ENCODE peak calls at places on chromosomes 4 and X, in four cellular contexts. B is psoas muscle, L is MG63, N is Peyer's patch. R is an unnamed sample. For H3K36me3, the result is how much of the 10 kb centered on the place peaks cover.

GRCh38 chrX:80602017-80602765 is 181.9 kb downstream of the TENT5D start:
- DNase-seq in B (no peak), L (no peak), N (no peak), R (no peak)

GRCh38 chr4:120682981-120683380 is 239.5 kb downstream of the PRDM5 start:
- DNase-seq in B (no peak), L (no peak), N (no peak), R (no peak)

GRCh38 chr4:17597517-17597916 is 16.9 kb upstream of the MED28 start:
- DNase-seq in N (no peak), B (no peak), L (no peak), R (no peak)

GRCh38 chr4:114601304-114602052 is 2.9 kb downstream of the UGT8 start:
- DNase-seq in L (no peak), B (no peak), N (no peak), R (no peak)

GRCh38 chr4:118351851-118352827 is 664 bp downstream of the PRSS12 start:
- DNase-seq in L (peak), B (peak), N (peak), R (peak)

GRCh38 chr4:16034010-16034829 is 49.6 kb downstream of the PROM1 start:
- DNase-seq in B (no peak), N (no peak), L (no peak), R (peak)

GRCh38 chrX:46298821-46299220 is 246.4 kb downstream of the ZNF674 start:
- DNase-seq in B (no peak), L (no peak), N (no peak), R (peak)

GRCh38 chr4:152138451-152138850 is 377.6 kb upstream of the GATB start:
- DNase-seq in L (no peak), B (no peak), N (no peak), R (no peak)

GRCh38 chrX:135463937-135464336 is 42.2 kb downstream of the SMIM10L2A start:
- DNase-seq in N (no peak), L (peak), B (no peak), R (peak)

GRCh38 chrX:38426785-38427184 is 74.4 kb downstream of the OTC start:
- DNase-seq in B (no peak), N (no peak), L (peak), R (no peak)

GRCh38 chrX:135213200-135213844 is 38.5 kb upstream of the ETDA start:
- DNase-seq in N (no peak), L (no peak), B (no peak), R (no peak)

GRCh38 chrX:2478546-2479419 is 22.0 kb downstream of the DHRSX start:
- DNase-seq in B (no peak), N (peak), L (no peak), R (no peak)

GRCh38 chrX:150478496-150479492 is 89.6 kb upstream of the MTM1 start:
- DNase-seq in L (no peak), B (no peak), N (no peak), R (no peak)

GRCh38 chr4:137961051-137961438 is 281.1 kb downstream of the SLC7A11 start:
- DNase-seq in B (no peak), L (peak), N (no peak), R (no peak)

GRCh38 chr4:69503558-69503957 is 7.9 kb upstream of the UGT2B4 start:
- DNase-seq in B (no peak), N (no peak), L (no peak), R (no peak)

GRCh38 chr4:56048621-56049427 is 100.1 kb downstream of the CEP135 start:
- DNase-seq in B (no peak), N (peak), L (peak), R (peak)

GRCh38 chr4:88335092-88335665 is 43.5 kb upstream of the HERC6 start:
- DNase-seq in L (peak), B (no peak), N (no peak), R (peak)

GRCh38 chr4:70709551-70710080 is 12.1 kb upstream of the RUFY3 start:
- DNase-seq in N (no peak), L (no peak), B (no peak), R (no peak)

GRCh38 chr4:56909083-56909981 is 1.6 kb downstream of the REST start:
- DNase-seq in N (peak), L (peak), B (peak), R (peak)

GRCh38 chr4:77954690-77955089 is 92.1 kb downstream of the MRPL1 start:
- DNase-seq in B (no peak), N (no peak), L (no peak), R (no peak)

GRCh38 chr4:102535398-102536082 is 34.4 kb downstream of the NFKB1 start:
- DNase-seq in N (no peak), L (no peak), B (no peak), R (peak)

GRCh38 chr4:71110499-71110898 is 117.0 kb downstream of the DCK start:
- DNase-seq in L (no peak), N (no peak), B (no peak), R (no peak)

GRCh38 chr4:183333983-183334382 is 11.8 kb upstream of the CLDN24 start:
- DNase-seq in L (no peak), N (peak), B (no peak), R (no peak)

GRCh38 chr4:144409525-144409924 is 236.4 kb upstream of the HHIP start:
- DNase-seq in N (no peak), B (no peak), L (no peak), R (no peak)

GRCh38 chr4:153529646-153530045 is 63.5 kb downstream of the TMEM131L start:
- DNase-seq in N (no peak), B (no peak), L (no peak), R (no peak)

GRCh38 chr4:140688711-140689598 is 67.2 kb downstream of the TBC1D9 start:
- DNase-seq in N (no peak), B (no peak), L (no peak), R (no peak)

GRCh38 chr4:85556293-85556692 is 81.3 kb downstream of the ARHGAP24 start:
- DNase-seq in B (no peak), N (no peak), L (no peak), R (no peak)

GRCh38 chrX:14497184-14497666 is 32.1 kb upstream of the GLRA2 start:
- DNase-seq in L (no peak), B (no peak), N (no peak), R (peak)

DNA sequence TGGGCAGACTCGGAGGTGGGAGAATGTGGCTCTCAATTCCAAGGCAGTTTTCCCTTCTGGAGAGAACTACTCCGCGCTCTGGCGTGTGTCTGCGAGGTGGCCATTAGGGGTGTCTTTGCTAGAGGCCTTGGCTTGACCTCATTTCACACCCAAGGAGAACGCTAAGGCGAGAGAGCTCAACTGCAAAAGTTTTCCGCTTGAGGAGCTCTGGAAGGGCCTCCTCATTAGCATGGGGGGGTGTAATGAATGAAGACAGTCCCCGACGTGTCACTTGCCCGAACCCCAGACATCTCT is 708 bp upstream of the RBPJ start:
- DNase-seq in N (no peak), L (no peak), B (no peak), R (no peak)
- H3K36me3 ChIP-seq in N (under half), L (under half), B (under half), R (under half)

GRCh38 chrX:4674028-4674782 is 960.8 kb upstream of the PRKX start:
- DNase-seq in B (no peak), N (no peak), L (no peak), R (no peak)

GRCh38 chrX:4670606-4671005 is 957.2 kb upstream of the PRKX start:
- DNase-seq in B (no peak), N (no peak), L (no peak), R (no peak)

GRCh38 chrX:4671344-4671743 is 957.9 kb upstream of the PRKX start:
- DNase-seq in B (no peak), L (no peak), N (no peak), R (no peak)

DNA sequence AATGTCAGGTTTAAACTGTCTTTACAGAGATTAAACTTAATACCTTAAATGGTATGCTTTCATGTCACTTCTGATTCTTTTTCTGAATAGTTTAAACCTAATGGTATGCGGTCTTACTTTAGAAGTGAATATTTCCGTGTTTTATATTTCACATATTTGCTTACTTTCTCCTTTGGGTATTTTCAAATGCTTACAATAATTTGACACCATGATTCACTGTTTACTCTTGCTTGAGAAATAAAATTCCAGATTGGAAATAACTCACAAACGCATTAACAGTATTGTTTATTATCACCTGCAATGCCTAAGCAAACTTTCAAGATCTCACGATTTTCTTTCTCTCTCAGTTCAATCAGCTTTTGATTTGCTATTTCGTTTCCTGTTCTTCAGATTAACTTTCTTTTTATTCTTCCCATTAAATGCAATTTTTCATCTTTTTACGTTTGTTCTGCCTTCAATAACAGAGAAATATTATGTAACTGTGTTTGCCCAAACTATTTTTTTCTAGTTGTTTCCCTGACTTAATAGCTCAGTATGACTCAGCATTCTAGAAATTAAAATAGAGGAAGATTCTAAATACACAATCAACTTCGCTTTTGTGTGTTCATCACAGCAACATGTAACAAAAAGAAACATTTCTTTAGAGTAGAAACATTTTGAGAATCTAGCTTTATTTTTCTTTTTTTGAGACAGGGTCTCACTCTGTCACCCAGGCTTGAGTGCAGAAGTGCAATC is 955.5 kb upstream of the PRKX start:
- DNase-seq in B (no peak), L (no peak), N (no peak), R (no peak)
- H3K4me3 ChIP-seq in B (no peak), L (no peak), N (no peak), R (no peak)

GRCh38 chrX:72208126-72208525 is 26.6 kb downstream of the PIN4 start:
- DNase-seq in B (no peak), L (no peak), N (no peak), R (no peak)
- H3K36me3 ChIP-seq in B (under half), L (under half), N (under half), R (under half)

GRCh38 chrX:111101580-111101979 is 5.6 kb downstream of the PAK3 start:
- DNase-seq in N (no peak), B (no peak), L (no peak), R (no peak)

GRCh38 chrX:111090458-111090857 is 5.5 kb upstream of the PAK3 start:
- DNase-seq in N (no peak), L (no peak), B (no peak), R (no peak)

GRCh38 chrX:111100191-111100590 is 4.2 kb downstream of the PAK3 start:
- DNase-seq in B (no peak), L (no peak), N (no peak), R (no peak)

GRCh38 chrX:111098874-111099273 is 2.9 kb downstream of the PAK3 start:
- DNase-seq in N (peak), L (no peak), B (peak), R (no peak)

DNA sequence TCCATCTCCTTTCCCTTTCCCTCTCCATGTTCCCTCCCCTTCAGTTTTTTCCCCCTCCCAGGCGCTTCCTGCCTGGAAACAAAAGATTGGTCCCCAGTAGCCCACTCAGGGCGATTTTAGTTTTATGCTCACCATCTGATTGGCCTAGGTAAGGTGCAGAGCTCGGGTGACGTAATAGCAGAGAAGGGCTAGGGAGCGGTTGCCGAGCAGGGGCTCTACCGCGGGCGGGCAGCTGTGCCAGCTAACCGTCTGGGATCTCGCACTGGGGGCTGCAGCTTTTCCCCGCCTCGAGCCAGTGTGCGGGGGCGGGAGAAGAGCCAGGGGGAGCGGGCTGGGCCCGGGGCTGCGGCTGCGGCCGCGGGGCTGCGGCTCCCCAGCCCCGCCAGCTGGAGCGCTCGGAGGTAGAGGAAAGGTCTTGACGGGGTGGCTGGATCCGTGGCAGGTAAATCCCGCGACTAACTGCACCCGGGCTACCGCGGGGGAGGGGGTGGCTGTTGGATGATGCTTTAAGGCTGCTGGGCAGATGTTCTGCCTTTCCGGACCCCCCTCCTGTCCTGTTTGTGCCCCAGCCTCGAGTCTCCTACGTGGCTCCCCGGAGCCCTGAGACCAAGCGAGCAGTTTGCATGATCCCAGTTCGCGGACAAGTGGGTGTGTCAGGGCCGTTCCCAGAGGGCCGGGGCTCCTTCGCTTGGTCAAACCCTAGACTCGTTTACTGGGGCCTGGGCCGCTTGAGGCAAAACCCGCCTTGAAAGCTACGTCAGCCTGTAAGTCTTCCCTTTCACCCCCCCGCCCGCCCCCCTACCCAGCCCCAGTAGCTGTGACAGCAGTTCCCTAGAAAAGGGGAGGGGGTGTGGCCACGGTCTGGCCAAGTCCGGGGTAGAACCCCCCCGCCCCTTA is at the start of gene PAK3:
- DNase-seq in N (peak), L (peak), B (no peak), R (peak)
- H3K4me3 ChIP-seq in N (peak), L (peak), B (peak), R (peak)

DNA sequence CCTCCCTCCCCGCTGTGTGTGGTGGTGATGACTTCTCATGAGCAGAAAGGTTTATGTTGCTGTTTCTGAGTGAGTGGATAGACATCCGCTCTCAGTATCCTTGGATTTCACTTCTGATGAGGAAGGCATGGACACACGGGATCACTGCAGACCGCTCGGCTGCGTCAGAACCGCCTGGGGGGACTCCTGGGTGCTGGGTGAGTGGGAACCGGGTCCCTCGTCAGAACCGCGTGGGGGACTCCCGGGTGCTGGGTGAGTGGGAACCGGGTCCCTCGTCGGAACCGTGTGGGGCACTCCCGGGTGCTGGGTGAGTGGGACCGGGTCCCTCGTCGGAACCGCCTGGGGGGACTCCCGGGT is 9.0 kb downstream of the CTBP1 start:
- DNase-seq in L (no peak), N (peak), B (peak), R (no peak)
- H3K36me3 ChIP-seq in L (under half), N (under half), B (under half), R (under half)

GRCh38 chr4:14111730-14112171 is 484.2 kb upstream of the BOD1L1 start:
- DNase-seq in B (no peak), L (peak), N (no peak), R (no peak)
- H3K4me3 ChIP-seq in B (no peak), L (peak), N (no peak), R (no peak)

DNA sequence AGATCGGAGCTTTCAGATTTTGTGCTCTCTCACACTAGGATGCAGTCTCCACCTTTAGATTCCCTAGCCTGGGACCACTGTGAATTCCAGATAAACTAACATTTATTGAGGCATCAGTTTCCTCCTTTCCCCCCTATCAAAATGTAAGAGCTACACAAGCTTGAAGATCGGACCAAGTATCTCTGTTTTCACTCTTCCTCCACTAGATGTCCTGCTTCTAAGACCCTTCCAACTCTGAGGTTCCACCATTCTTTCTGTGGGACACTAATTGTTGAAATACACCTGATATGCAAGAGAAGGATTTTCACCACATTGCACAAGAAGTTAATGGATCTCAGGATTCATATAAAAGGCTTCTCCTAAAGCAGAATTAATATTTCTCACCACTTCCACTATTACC is 43.0 kb upstream of the PHOX2B start:
- DNase-seq in L (no peak), N (no peak), B (no peak), R (no peak)
- H3K36me3 ChIP-seq in L (under half), N (under half), B (under half), R (under half)

DNA sequence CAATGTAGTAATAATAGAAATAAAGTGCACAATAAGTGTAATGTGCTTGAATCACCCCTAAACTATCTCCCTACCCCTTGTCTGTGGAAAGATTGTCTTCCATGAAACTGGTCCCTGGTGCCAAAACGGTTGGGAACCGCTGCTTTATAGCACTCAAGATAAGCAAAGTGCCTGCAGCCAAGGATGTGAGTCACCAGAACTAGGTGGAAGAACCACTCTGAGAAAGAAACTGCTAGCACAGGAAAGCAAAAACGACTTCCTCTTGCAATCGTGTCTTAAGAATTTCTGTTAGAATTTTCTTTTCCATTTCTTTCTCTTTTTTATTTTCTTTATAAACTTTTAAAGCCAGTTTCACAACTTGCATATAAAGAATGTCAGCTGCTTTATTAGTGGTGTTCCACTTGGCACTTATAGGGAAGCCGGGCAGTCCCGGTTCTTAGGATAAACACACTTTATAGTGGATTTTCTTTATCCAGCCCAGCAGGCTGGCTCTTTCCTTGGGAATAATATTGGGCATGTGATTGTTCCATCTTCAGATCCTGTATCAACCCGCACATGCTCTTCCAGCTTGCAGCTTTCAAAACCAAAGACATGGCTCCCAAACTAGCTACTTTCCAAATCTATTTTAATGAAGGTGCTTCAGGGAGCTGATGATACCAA is 32.3 kb upstream of the CXCL8 start:
- DNase-seq in L (peak), N (peak), B (no peak), R (peak)
- H3K4me3 ChIP-seq in L (no peak), N (no peak), B (no peak), R (no peak)

DNA sequence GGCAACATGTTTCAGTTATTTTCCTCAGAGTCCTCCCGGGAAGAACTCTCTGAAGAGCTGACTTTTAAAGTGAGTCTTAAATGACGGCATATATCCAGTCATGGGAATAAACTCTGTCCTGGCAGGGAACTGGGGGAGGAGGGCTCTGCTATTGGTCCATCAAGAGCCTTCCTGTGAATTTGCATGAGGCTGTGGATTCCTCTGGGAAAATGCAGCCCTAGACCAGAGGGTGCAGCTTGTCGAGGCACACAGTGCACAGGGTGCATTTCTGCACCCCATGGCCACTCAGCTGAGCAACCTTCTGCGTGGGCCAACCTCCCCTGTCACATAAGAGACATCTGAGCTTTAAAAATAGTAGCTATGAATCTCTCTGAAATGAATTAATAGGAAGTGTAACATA is 360.0 kb downstream of the GALNTL6 start:
- DNase-seq in N (no peak), L (no peak), B (no peak), R (peak)
- H3K36me3 ChIP-seq in N (under half), L (under half), B (under half), R (under half)

GRCh38 chr4:929970-930625 is 2.0 kb downstream of the GAK start:
- DNase-seq in N (peak), B (no peak), L (no peak), R (no peak)
- H3K4me3 ChIP-seq in N (no peak), B (peak), L (peak), R (no peak)

R was measured in brain microvascular endothelial cell.